ENCODE peak calls at places on chromosomes 6 and 20, in four cellular contexts. One of them, this sample, is unnamed.

GRCh38 chr6:129280719-129281118 is 397.8 kb downstream of the LAMA2 start:
- DNase-seq in A549: no peak
- DNase-seq in K562: no peak
- DNase-seq in GM12878: no peak
- DNase-seq in this sample: no peak

GRCh38 chr6:165729307-165729936 is 66.4 kb upstream of the PDE10A start:
- DNase-seq in A549: peak
- DNase-seq in K562: peak
- DNase-seq in GM12878: no peak
- DNase-seq in this sample: peak

GRCh38 chr6:44030812-44031454 is 96.3 kb downstream of the MRPL14 start:
- DNase-seq in A549: no peak
- DNase-seq in K562: no peak
- DNase-seq in GM12878: no peak
- DNase-seq in this sample: no peak

GRCh38 chr6:149335924-149336323 is 18.4 kb downstream of the TAB2 start:
- DNase-seq in A549: peak
- DNase-seq in K562: no peak
- DNase-seq in GM12878: no peak
- DNase-seq in this sample: peak

GRCh38 chr6:3764516-3765333 is 13.2 kb upstream of the PXDC1 start:
- DNase-seq in A549: no peak
- DNase-seq in K562: no peak
- DNase-seq in GM12878: no peak
- DNase-seq in this sample: no peak

GRCh38 chr20:46040902-46041535 is 12.0 kb downstream of the SLC12A5 start:
- DNase-seq in A549: peak
- DNase-seq in K562: peak
- DNase-seq in GM12878: no peak
- DNase-seq in this sample: peak

GRCh38 chr20:434221-434620 is 26.1 kb downstream of the RBCK1 start:
- DNase-seq in A549: no peak
- DNase-seq in K562: no peak
- DNase-seq in GM12878: no peak
- DNase-seq in this sample: no peak

GRCh38 chr6:12051861-12052368 is 39.8 kb downstream of the HIVEP1 start:
- DNase-seq in A549: no peak
- DNase-seq in K562: no peak
- DNase-seq in GM12878: peak
- DNase-seq in this sample: peak

DNA sequence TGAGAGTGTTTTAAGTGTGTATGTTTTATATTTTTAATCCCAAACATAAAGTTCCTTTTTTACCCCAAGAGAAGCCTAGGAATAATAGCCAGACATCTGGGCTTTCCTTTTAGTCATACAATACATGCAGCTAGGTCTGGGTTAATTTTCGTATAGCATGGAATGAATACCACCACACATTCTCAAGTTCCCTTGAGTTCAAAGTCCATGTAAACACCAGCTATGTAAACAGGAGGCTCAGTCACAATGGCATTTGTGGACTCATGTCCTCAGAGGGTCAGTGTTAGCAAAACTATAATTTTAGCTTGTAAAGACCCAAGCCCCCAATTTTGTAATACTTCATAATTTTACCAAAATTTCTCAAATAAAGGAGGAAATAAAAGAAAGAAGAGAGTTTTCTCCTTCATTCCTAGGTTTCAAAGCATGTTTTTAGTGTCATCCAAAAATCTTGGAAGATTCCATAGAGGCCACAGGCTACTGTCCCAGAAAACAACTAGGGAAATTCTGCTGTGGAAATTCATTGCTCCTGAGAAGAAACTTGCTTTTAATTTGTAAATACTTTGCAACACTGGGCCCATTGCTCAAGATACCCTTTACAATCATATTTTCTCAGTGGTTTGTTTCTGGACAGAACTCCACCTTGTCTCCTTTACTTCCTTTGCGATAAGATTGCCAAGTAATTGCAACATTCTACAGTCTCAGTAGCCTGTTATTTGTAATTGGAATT is 671.2 kb downstream of the COL12A1 start:
- DNase-seq in A549: peak
- DNase-seq in K562: no peak
- DNase-seq in GM12878: no peak
- DNase-seq in this sample: peak
- TF ChIP-seq ELK1 in A549: no peak
- TF ChIP-seq ELK1 in K562: no peak
- TF ChIP-seq ELK1 in GM12878: no peak
- TF ChIP-seq ELK1 in this sample: no peak

GRCh38 chr6:84432616-84433015 is 205.2 kb upstream of the CEP162 start:
- DNase-seq in A549: no peak
- DNase-seq in K562: no peak
- DNase-seq in GM12878: no peak
- DNase-seq in this sample: no peak
- TF ChIP-seq ELK1 in A549: no peak
- TF ChIP-seq ELK1 in K562: no peak
- TF ChIP-seq ELK1 in GM12878: no peak
- TF ChIP-seq ELK1 in this sample: no peak

GRCh38 chr6:2733324-2733723 is 17.4 kb downstream of the MYLK4 start:
- DNase-seq in A549: no peak
- DNase-seq in K562: peak
- DNase-seq in GM12878: peak
- DNase-seq in this sample: peak
- TF ChIP-seq ELK1 in A549: no peak
- TF ChIP-seq ELK1 in K562: no peak
- TF ChIP-seq ELK1 in GM12878: no peak
- TF ChIP-seq ELK1 in this sample: no peak

GRCh38 chr20:24039196-24039595 is 50.6 kb upstream of the GGTLC1 start:
- DNase-seq in A549: no peak
- DNase-seq in K562: no peak
- DNase-seq in GM12878: no peak
- DNase-seq in this sample: no peak
- TF ChIP-seq ELK1 in A549: no peak
- TF ChIP-seq ELK1 in K562: no peak
- TF ChIP-seq ELK1 in GM12878: no peak
- TF ChIP-seq ELK1 in this sample: no peak

GRCh38 chr6:98067375-98067774 is 767.0 kb upstream of the POU3F2 start:
- DNase-seq in A549: no peak
- DNase-seq in K562: no peak
- DNase-seq in GM12878: no peak
- DNase-seq in this sample: no peak
- TF ChIP-seq ELK1 in A549: no peak
- TF ChIP-seq ELK1 in K562: no peak
- TF ChIP-seq ELK1 in GM12878: no peak
- TF ChIP-seq ELK1 in this sample: no peak

DNA sequence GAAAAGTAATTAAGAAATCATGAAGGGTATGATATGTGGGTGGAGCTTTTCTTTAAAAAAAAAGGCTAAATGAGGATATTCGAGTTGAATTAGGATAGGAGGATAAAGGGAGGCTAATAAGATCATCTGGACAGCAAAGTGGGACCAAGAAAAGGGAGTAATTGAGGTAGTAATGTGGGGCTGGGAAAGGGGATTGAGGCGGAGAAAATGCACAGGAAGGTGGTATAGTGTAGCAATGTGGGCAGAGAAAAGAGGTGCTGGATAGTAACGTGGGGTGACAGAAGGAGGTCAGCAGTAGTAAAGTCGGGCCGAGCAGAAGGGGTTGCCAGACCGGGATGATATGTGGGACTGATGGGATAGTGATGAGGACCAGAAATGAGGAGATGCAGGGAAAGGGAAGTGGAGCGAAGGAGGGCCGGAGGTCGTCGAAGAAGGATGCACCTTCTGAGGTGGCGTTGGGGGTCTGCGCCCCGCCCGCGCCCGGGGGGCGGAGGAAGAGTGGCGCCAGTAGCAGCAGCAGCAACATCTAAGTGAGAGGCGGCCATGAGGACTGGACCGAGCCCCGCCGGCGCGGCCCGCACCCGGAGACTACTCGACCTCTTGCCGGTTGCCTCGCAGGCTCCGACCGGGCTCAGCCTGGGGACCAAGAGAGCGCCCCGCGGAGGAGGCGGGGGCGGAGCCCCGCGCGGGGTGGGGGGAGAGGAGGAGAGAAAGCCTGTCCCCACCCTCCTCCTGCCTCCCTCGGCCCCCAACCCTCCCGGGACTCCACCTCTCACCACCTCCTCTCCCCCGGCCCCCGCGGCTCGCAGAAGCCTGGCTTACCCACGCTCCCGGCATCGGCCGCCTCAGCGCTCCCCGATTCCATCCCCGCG is 887 bp downstream of the GABBR1 start:
- DNase-seq in A549: peak
- DNase-seq in K562: peak
- DNase-seq in GM12878: no peak
- DNase-seq in this sample: peak
- TF ChIP-seq ELK1 in A549: no peak
- TF ChIP-seq ELK1 in K562: no peak
- TF ChIP-seq ELK1 in GM12878: no peak
- TF ChIP-seq ELK1 in this sample: no peak

DNA sequence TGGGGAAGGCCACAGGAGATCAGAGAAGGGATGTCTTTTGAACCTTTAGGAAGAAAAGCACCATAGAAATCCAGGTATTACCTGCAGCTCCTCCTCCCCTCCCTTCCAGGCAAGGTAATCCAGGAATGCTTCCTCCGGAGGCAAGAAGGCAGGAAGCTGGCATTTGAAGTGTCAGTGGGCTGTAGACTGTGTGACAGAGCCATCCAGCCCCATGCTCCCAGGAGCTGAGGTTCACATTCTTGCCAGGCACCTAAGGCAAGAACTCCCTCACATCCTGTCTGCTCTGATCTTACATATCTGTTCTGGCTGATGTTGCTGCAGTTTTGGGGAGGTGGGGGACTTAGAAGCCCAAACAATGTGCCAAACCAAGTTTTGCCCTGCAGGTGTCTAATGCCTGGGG is 27.8 kb upstream of the SCUBE3 start:
- DNase-seq in A549: no peak
- DNase-seq in K562: no peak
- DNase-seq in GM12878: no peak
- DNase-seq in this sample: no peak
- TF ChIP-seq ELK1 in A549: no peak
- TF ChIP-seq ELK1 in K562: no peak
- TF ChIP-seq ELK1 in GM12878: no peak
- TF ChIP-seq ELK1 in this sample: no peak